ENCODE peak calls at places on chromosomes 11 and 22, in six cellular contexts. Q is heart left ventricle, G is DMS153, Y is HEK293T, N is choroid plexus epithelial cell, A is NCI-H460. W is an unnamed sample.
A peak's percentile ranks its signal among the peaks of the same experiment; 100 is the strongest.

GRCh38 chr11:124075492-124075840 is 34.3 kb upstream of the OR10G7 start:
- DNase-seq in Y (no peak), A (no peak), N (no peak), G (no peak), Q (no peak), W (no peak)

GRCh38 chr22:41830174-41830573 is 2.7 kb upstream of the SREBF2 start:
- DNase-seq in Y (no peak), G (no peak), A (no peak), N (no peak), Q (no peak), W (no peak)

GRCh38 chr11:124934862-124935547 is 842 bp downstream of the HEPACAM start:
- DNase-seq in N (peak; percentile 95), Q (no peak), A (no peak), Y (no peak), G (no peak), W (no peak)

GRCh38 chr11:19869946-19870589 is 157.4 kb downstream of the NAV2 start:
- DNase-seq in A (no peak), Y (no peak), G (no peak), Q (no peak), N (no peak), W (no peak)

GRCh38 chr11:4851033-4851432 is 2.0 kb upstream of the OR51S1 start:
- DNase-seq in Q (no peak), A (no peak), G (no peak), Y (no peak), N (peak; percentile 74), W (no peak)

GRCh38 chr11:20388096-20389055 is 860 bp downstream of the PRMT3 start:
- DNase-seq in A (no peak), N (no peak), Q (no peak), Y (no peak), G (no peak), W (no peak)

GRCh38 chr11:114264381-114264780 is 31.8 kb upstream of the NNMT start:
- DNase-seq in N (no peak), G (no peak), Q (no peak), Y (no peak), A (no peak), W (no peak)

GRCh38 chr11:118635642-118636041 is 28.2 kb downstream of the PHLDB1 start:
- DNase-seq in G (no peak), N (no peak), Q (no peak), A (no peak), Y (no peak), W (no peak)

GRCh38 chr22:20267441-20268288 is 453 bp downstream of the RTN4R start:
- DNase-seq in G (no peak), Q (no peak), N (no peak), Y (peak; percentile 40), A (no peak), W (peak; percentile 46)

GRCh38 chr22:41739576-41739975 is 40.3 kb downstream of the MEI1 start:
- DNase-seq in A (no peak), Y (no peak), G (no peak), N (no peak), Q (no peak), W (no peak)

GRCh38 chr11:20303451-20303965 is 60.0 kb upstream of the HTATIP2 start:
- DNase-seq in Q (no peak), N (no peak), A (no peak), G (no peak), Y (no peak), W (no peak)

GRCh38 chr22:19853879-19854777 is 546 bp downstream of the GNB1L start:
- DNase-seq in Y (peak; percentile 14), G (no peak), N (peak; percentile 17), A (no peak), Q (peak; percentile 55), W (peak; percentile 60)

GRCh38 chr11:8604078-8604723 is 10.2 kb upstream of the STK33 start:
- DNase-seq in Q (no peak), N (peak; percentile 100), Y (peak; percentile 76), A (peak; percentile 86), G (no peak), W (peak; percentile 62)

GRCh38 chr22:46578824-46579561 is 41.2 kb upstream of the GRAMD4 start:
- DNase-seq in Y (no peak), A (no peak), Q (peak; percentile 76), G (no peak), N (peak; percentile 69), W (no peak)

GRCh38 chr22:26492220-26492619 is 8.5 kb downstream of the SRRD start:
- DNase-seq in A (no peak), Y (no peak), G (no peak), N (no peak), Q (no peak), W (no peak)

GRCh38 chr11:12377824-12378593 is 638 bp downstream of the PARVA start:
- DNase-seq in G (no peak), N (peak; percentile 60), A (peak; percentile 74), Q (peak; percentile 83), Y (peak; percentile 72), W (peak; percentile 72)

GRCh38 chr22:21047730-21048129 is 2.0 kb downstream of the LRRC74B start:
- DNase-seq in G (peak; percentile 78), A (no peak), Y (no peak), Q (no peak), N (no peak), W (no peak)

GRCh38 chr22:49197500-49197899 is 630.2 kb downstream of the BRD1 start:
- DNase-seq in Q (no peak), Y (no peak), A (no peak), G (peak; percentile 42), N (no peak), W (peak; percentile 45)

GRCh38 chr22:33737662-33738061 is 182.6 kb downstream of the LARGE1 start:
- DNase-seq in A (no peak), N (no peak), Y (no peak), G (no peak), Q (no peak), W (no peak)

GRCh38 chr11:2779499-2779980 is 79.7 kb upstream of the KCNQ1OT1 start:
- DNase-seq in A (no peak), N (no peak), G (no peak), Y (no peak), Q (no peak), W (no peak)

GRCh38 chr11:30919389-30920172 is 333.4 kb upstream of the MPPED2 start:
- DNase-seq in Y (no peak), A (no peak), Q (no peak), G (no peak), N (peak; percentile 2), W (no peak)

GRCh38 chr22:27345681-27346080 is 455.9 kb downstream of the MN1 start:
- DNase-seq in N (no peak), G (no peak), Q (no peak), Y (no peak), A (no peak), W (peak; percentile 16)

GRCh38 chr11:124179311-124179710 is 3.8 kb upstream of the OR10D3 start:
- DNase-seq in Y (no peak), G (no peak), Q (no peak), N (peak; percentile 31), A (no peak), W (no peak)

GRCh38 chr11:279966-280761 is 2.0 kb downstream of the NLRP6 start:
- DNase-seq in Y (no peak), Q (peak; percentile 71), G (no peak), N (peak; percentile 33), A (no peak), W (no peak)

GRCh38 chr22:32650553-32651345 is 150.8 kb upstream of the TIMP3 start:
- DNase-seq in G (no peak), A (no peak), Y (no peak), N (no peak), Q (no peak), W (no peak)

GRCh38 chr22:42389137-42389536 is 43.1 kb downstream of the NFAM1 start:
- DNase-seq in Y (no peak), G (peak; percentile 86), Q (no peak), A (no peak), N (no peak), W (no peak)